ENCODE peak calls at places on chromosomes 13 and 19, in five cellular contexts. S is hepatocyte, K is OCI-LY7, C is fibroblast of pulmonary artery, N is astrocyte of the spinal cord. L is an unnamed sample.

GRCh38 chr13:22926176-22927007 is 254.4 kb upstream of the SGCG start:
- DNase-seq in C (peak; percentile 8), S (peak; percentile 70), K (no peak), N (no peak), L (peak; percentile 41)

GRCh38 chr13:87274209-87274819 is 396.9 kb upstream of the SLITRK5 start:
- DNase-seq in K (peak; percentile 76), N (peak; percentile 70), C (peak; percentile 25), S (peak; percentile 79), L (no peak)

GRCh38 chr19:51145926-51146493 is 3.9 kb downstream of the SIGLEC7 start:
- DNase-seq in C (no peak), K (no peak), S (no peak), N (no peak), L (no peak)

GRCh38 chr13:28566283-28566682 is 71.4 kb upstream of the FLT1 start:
- DNase-seq in C (no peak), S (no peak), N (no peak), K (no peak), L (no peak)

GRCh38 chr13:64314286-64314685 is 2898.6 kb upstream of the PCDH20 start:
- DNase-seq in N (peak; percentile 34), S (no peak), K (no peak), C (peak; percentile 33), L (no peak)

GRCh38 chr19:11598103-11598483 is 810 bp downstream of the ZNF627 start:
- DNase-seq in K (no peak), C (peak; percentile 42), S (no peak), N (no peak), L (no peak)

GRCh38 chr13:110687736-110688135 is 18.2 kb downstream of the CARS2 start:
- DNase-seq in N (no peak), K (no peak), S (no peak), C (no peak), L (no peak)

GRCh38 chr13:75633285-75633684 is 2.8 kb upstream of the LMO7 start:
- DNase-seq in K (no peak), S (no peak), N (peak; percentile 86), C (peak; percentile 87), L (no peak)

GRCh38 chr19:57708641-57709354 is at the start of gene ZNF154:
- DNase-seq in N (peak; percentile 77), K (no peak), C (peak; percentile 84), S (peak; percentile 87), L (no peak)

GRCh38 chr13:40318366-40318765 is 348.1 kb downstream of the FOXO1 start:
- DNase-seq in K (peak; percentile 22), S (peak; percentile 31), N (no peak), C (peak; percentile 34), L (no peak)

GRCh38 chr13:100301418-100301817 is 212.5 kb downstream of the PCCA start:
- DNase-seq in S (no peak), N (no peak), K (no peak), C (peak; percentile 6), L (no peak)

GRCh38 chr19:42199440-42200115 is 17.9 kb downstream of the DEDD2 start:
- DNase-seq in S (no peak), C (no peak), N (no peak), K (peak; percentile 43), L (no peak)

GRCh38 chr19:48511800-48512503 is at the start of gene LMTK3:
- DNase-seq in S (no peak), N (no peak), C (peak; percentile 42), K (peak; percentile 89), L (no peak)

GRCh38 chr13:43258771-43259170 is 235.4 kb downstream of the DNAJC15 start:
- DNase-seq in K (no peak), S (no peak), N (no peak), C (no peak), L (no peak)

GRCh38 chr13:80215368-80215767 is 125.6 kb downstream of the SPRY2 start:
- DNase-seq in K (no peak), S (no peak), N (peak; percentile 71), C (peak; percentile 53), L (no peak)

GRCh38 chr19:5694167-5694951 is 4.3 kb downstream of the RPL36 start:
- DNase-seq in C (no peak), N (no peak), K (no peak), S (peak; percentile 5), L (no peak)

GRCh38 chr13:98066636-98067035 is 76.3 kb upstream of the FARP1 start:
- DNase-seq in K (no peak), N (no peak), S (no peak), C (no peak), L (no peak)

GRCh38 chr13:39634956-39635355 is 20.5 kb upstream of the COG6 start:
- DNase-seq in K (no peak), N (no peak), S (no peak), C (no peak), L (no peak)

GRCh38 chr13:59677966-59678814 is 485.5 kb downstream of the DIAPH3 start:
- DNase-seq in C (peak; percentile 87), N (peak; percentile 71), S (peak; percentile 72), K (peak; percentile 22), L (no peak)

GRCh38 chr13:34951528-34951927 is 9.5 kb downstream of the NBEA start:
- DNase-seq in C (no peak), N (no peak), S (no peak), K (no peak), L (no peak)

GRCh38 chr13:111521030-111521429 is 200.6 kb downstream of the TEX29 start:
- DNase-seq in K (no peak), N (no peak), S (no peak), C (no peak), L (no peak)

GRCh38 chr13:43985437-43986051 is 105.8 kb downstream of the LACC1 start:
- DNase-seq in N (no peak), K (no peak), C (no peak), S (no peak), L (no peak)

GRCh38 chr13:111565400-111565799 is 245.0 kb downstream of the TEX29 start:
- DNase-seq in C (no peak), N (no peak), S (no peak), K (no peak), L (no peak)

GRCh38 chr19:2603320-2603719 is 99.2 kb downstream of the GNG7 start:
- DNase-seq in C (peak; percentile 51), K (no peak), S (no peak), N (peak; percentile 78), L (peak; percentile 51)

GRCh38 chr19:17248011-17248776 is 2.5 kb upstream of the NR2F6 start:
- DNase-seq in S (no peak), K (no peak), C (no peak), N (no peak), L (no peak)

GRCh38 chr13:97030705-97031452 is 36.6 kb upstream of the OXGR1 start:
- DNase-seq in C (peak; percentile 87), K (no peak), S (peak; percentile 55), N (peak; percentile 66), L (no peak)

GRCh38 chr13:19817106-19817505 is 34.4 kb upstream of the PSPC1 start:
- DNase-seq in N (no peak), C (no peak), K (no peak), S (no peak), L (no peak)

GRCh38 chr13:49348748-49349147 is 95.1 kb downstream of the CAB39L start:
- DNase-seq in C (no peak), S (peak; percentile 16), N (no peak), K (no peak), L (no peak)

GRCh38 chr19:31214086-31214485 is 135.2 kb downstream of the TSHZ3 start:
- DNase-seq in C (peak; percentile 99), K (no peak), S (peak; percentile 73), N (peak; percentile 100), L (no peak)

GRCh38 chr13:81133066-81133465 is 792.1 kb upstream of the SPRY2 start:
- DNase-seq in K (no peak), C (peak; percentile 51), N (peak; percentile 74), S (no peak), L (no peak)

DNA sequence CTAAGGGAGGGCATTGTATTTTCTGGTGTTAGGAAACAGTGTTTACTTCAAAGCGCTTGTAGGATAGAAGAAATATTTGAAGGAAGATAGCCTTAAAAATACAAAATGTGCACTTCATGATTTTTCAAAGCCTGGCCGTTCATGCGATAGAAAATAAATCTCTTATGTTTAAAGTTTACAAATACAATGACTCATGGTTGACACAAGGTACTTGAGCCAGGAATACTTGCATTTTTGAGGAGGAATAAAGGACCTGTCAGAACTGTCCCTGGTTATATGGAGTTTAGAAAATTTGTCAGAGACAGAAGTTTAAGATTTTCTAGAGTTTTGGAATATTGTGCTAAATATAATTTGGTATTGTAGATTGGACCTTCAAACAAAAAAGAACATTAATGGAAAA is 1223.2 kb upstream of the SLC10A2 start:
- DNase-seq in K (no peak), S (no peak), C (no peak), N (no peak), L (no peak)
- H3K4me3 ChIP-seq in K (no peak overlapping the region), S (no peak overlapping the region), C (no peak overlapping the region), N (no peak overlapping the region), L (no peak overlapping the region)

DNA sequence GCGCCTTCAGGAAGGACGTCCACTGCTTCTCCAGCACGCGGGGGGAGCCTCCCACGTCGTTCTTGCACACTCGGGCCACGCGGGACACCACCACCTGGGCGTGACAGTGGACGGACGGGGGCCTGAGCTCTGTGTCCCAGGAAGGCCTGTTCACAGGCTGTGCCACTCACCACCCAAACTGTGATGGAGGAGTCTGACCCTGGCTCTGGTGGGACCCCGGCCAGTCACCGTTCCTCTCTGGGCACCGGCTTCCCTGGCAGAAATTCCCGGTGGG is 7.0 kb downstream of the SEMA6B start:
- DNase-seq in C (no peak), K (no peak), S (no peak), N (no peak), L (no peak)
- TF ChIP-seq CTCF in C (no peak), K (no peak), S (no peak), N (no peak), L (no peak)

GRCh38 chr13:24267801-24268200 is 41.6 kb upstream of the C1QTNF9 start:
- DNase-seq in C (no peak), K (no peak), N (no peak), S (no peak), L (no peak)
- H3K4me3 ChIP-seq in C (no peak overlapping the region), K (no peak overlapping the region), N (no peak overlapping the region), S (no peak overlapping the region), L (peak overlapping the region; percentile 24)

DNA sequence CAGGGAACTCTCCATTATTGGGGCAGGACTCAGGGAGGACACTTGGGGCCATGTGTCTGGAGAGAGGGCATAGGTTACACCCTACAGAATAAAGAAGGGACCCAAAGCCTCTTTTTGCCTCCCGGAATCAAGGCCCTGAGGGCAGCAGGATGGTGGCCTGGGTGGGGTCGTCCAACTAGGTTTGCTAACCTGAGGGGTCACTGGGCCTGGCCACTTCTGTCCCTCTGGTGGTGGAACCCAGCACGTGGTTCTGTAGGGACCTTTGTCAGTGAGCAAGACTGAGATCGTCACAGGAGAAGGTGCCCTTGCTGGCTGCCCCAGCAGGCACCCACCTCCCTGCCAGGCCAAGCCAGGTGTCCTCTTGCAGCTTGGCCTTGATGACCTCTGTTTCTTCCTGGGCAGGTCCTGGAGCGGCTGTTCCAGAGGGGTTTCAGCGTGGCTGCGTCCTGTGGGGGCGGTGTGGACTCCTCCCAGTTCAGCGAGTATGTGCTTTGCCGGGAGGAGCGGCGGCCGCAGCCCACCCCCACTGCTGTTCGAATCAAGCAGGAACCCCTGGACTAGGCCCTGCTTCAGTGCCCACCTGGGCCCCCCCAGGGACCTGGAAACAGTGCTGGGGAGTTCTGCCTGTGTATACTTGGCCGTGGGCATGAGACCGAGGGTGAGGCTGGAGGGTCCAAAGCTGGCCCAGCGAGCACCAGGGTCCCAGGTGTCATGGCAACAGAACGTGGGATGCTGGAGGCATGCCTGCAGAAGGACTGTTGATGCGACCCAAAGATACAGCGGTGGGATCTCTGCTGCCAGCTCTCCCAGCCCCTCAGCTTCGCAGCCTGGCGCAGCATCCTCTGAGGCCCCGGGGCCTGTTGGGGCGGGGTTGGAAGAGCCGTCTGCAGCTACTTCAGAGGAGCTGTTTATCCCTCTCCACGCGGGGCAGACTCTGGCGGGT is 16.0 kb downstream of the KCTD15 start:
- DNase-seq in K (no peak), S (no peak), C (no peak), N (no peak), L (no peak)
- TF ChIP-seq CTCF in K (no peak), S (no peak), C (no peak), N (no peak), L (no peak)

GRCh38 chr13:32409561-32410440 is 18.1 kb downstream of the N4BP2L1 start:
- DNase-seq in N (peak; percentile 63), K (no peak), C (peak; percentile 82), S (peak; percentile 50), L (peak; percentile 23)
- H3K4me3 ChIP-seq in N (peak overlapping the region; percentile 17), K (no peak overlapping the region), C (peak overlapping the region; percentile 17), S (no peak overlapping the region), L (no peak overlapping the region)